ENCODE peak calls at places on chromosomes 7 and 10, in four cellular contexts. G is tibial artery, K is uterus, S is fibroblast of lung. N is an unnamed sample.

GRCh38 chr7:71429116-71429515 is 297.2 kb downstream of the GALNT17 start:
- DNase-seq in K (no peak), S (no peak), G (no peak), N (no peak)

GRCh38 chr7:158067219-158067930 is 520.2 kb downstream of the PTPRN2 start:
- DNase-seq in S (no peak), G (no peak), K (no peak), N (no peak)

GRCh38 chr7:29146888-29147609 is 712 bp upstream of the CPVL start:
- DNase-seq in G (no peak), K (no peak), S (no peak), N (peak; percentile 15)

GRCh38 chr10:78955206-78955605 is 113.6 kb upstream of the ZMIZ1 start:
- DNase-seq in K (no peak), G (no peak), S (no peak), N (no peak)

GRCh38 chr7:128219646-128220045 is 21.4 kb upstream of the LEP start:
- DNase-seq in K (no peak), G (no peak), S (no peak), N (no peak)

GRCh38 chr10:69332278-69333010 is 54.1 kb downstream of the HK1 start:
- DNase-seq in K (no peak), S (peak; percentile 44), G (no peak), N (no peak)

GRCh38 chr10:72561745-72562166 is 64.1 kb downstream of the MICU1 start:
- DNase-seq in S (no peak), G (no peak), K (no peak), N (no peak)

GRCh38 chr10:124152139-124152780 is 58.9 kb upstream of the CHST15 start:
- DNase-seq in K (no peak), S (peak; percentile 82), G (peak; percentile 91), N (peak; percentile 74)

GRCh38 chr10:86439544-86439943 is 72.9 kb upstream of the GRID1 start:
- DNase-seq in G (peak; percentile 89), S (peak; percentile 94), K (peak; percentile 42), N (no peak)

GRCh38 chr7:92717982-92718716 is 118.2 kb downstream of the CDK6 start:
- DNase-seq in G (peak; percentile 72), K (peak; percentile 72), S (peak; percentile 57), N (no peak)

GRCh38 chr7:142455392-142455791 is 197.5 kb upstream of the PRSS58 start:
- DNase-seq in K (no peak), G (no peak), S (no peak), N (no peak)

GRCh38 chr10:100403734-100404133 is 56.7 kb downstream of the SCD start:
- DNase-seq in S (no peak), G (no peak), K (no peak), N (no peak)

GRCh38 chr7:8295638-8296361 is 33.8 kb upstream of the ICA1 start:
- DNase-seq in S (peak; percentile 86), K (peak; percentile 25), G (no peak), N (peak; percentile 65)

GRCh38 chr7:116610210-116610609 is 61.8 kb upstream of the MET start:
- DNase-seq in G (no peak), K (no peak), S (peak; percentile 74), N (no peak)

GRCh38 chr10:48907730-48908129 is 31.9 kb downstream of the LRRC18 start:
- DNase-seq in K (no peak), G (no peak), S (no peak), N (no peak)

GRCh38 chr7:78134256-78134655 is 335.7 kb downstream of the PHTF2 start:
- DNase-seq in G (no peak), K (no peak), S (peak; percentile 76), N (peak; percentile 67)

GRCh38 chr10:127618797-127619196 is 69.7 kb downstream of the NPS start:
- DNase-seq in S (no peak), K (no peak), G (no peak), N (no peak)

GRCh38 chr7:85185355-85186082 is 1.3 kb downstream of the SEMA3D start:
- DNase-seq in G (peak; percentile 90), K (no peak), S (peak; percentile 75), N (peak; percentile 57)

GRCh38 chr10:104316321-104317099 is 21.8 kb downstream of the ITPRIP start:
- DNase-seq in K (no peak), S (no peak), G (peak; percentile 46), N (peak; percentile 60)

GRCh38 chr10:118832242-118832651 is 77.5 kb upstream of the CACUL1 start:
- DNase-seq in G (peak; percentile 81), S (peak; percentile 24), K (peak; percentile 48), N (no peak)

GRCh38 chr10:121926669-121927360 is 1.0 kb downstream of the ATE1 start:
- DNase-seq in S (peak; percentile 31), G (no peak), K (no peak), N (peak; percentile 25)

GRCh38 chr7:50595538-50596102 is 30.4 kb upstream of the DDC start:
- DNase-seq in S (peak; percentile 75), K (peak; percentile 44), G (no peak), N (peak; percentile 67)

GRCh38 chr7:151762501-151763245 is 114.2 kb downstream of the PRKAG2 start:
- DNase-seq in G (peak; percentile 55), S (no peak), K (no peak), N (no peak)

GRCh38 chr10:21355591-21356011 is 169.9 kb downstream of the SKIDA1 start:
- DNase-seq in G (no peak), K (no peak), S (no peak), N (no peak)

GRCh38 chr7:118844748-118845147 is 620.2 kb downstream of the ANKRD7 start:
- DNase-seq in G (no peak), K (no peak), S (no peak), N (no peak)

GRCh38 chr7:90246184-90246583 is 1.2 kb downstream of the CFAP69 start:
- DNase-seq in G (peak; percentile 65), K (no peak), S (peak; percentile 61), N (peak; percentile 32)
- H3K4me3 ChIP-seq in G (peak overlapping the region; percentile 69), K (no peak overlapping the region), S (peak overlapping the region; percentile 83), N (peak overlapping the region; percentile 69)

DNA sequence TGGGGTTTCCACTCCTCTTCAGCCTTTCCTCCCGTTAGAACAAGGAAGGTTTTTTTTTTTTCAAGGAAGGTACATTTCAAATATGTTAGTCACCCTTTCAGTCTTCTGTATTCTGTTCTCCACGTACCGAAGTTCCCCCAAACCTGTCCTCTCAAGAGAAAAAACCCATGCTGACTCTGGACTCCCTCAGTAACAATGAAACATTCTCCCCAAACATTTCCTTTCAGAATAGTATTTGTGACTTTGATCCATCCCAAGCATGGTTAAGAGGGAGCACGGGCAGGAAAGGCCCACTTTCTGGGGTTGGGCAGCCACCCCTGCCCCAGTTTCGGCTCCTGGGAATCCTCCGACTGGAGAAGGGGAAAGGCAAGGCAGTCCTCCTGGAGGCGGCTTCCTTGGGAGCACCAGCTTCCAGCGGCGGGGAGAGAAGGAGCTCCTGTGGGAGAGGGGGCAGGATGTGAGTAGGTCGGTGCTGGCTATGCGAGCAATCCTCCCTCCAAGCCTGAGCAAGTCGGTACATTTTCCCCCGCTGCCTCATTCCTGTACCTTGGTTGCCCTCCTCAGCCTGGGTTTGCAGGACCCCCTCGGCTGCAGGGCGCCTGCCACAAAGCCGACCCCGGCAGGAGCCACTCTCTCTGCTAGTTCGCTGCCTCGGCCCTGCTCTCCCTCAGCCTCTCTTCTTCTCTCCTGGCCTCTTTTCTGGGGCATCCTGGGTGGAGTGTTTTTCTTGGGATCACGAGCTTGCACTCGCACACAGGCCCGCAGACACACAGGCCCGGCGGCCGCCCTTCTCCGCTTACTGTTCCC is 2.1 kb upstream of the HOXA1 start:
- DNase-seq in S (peak; percentile 53), K (no peak), G (no peak), N (peak; percentile 70)
- H3K27me3 ChIP-seq in S (no peaks in the 10 kb centered on the region), K (no peaks in the 10 kb centered on the region), G (no peaks in the 10 kb centered on the region), N (peaks cover 100% of the 10 kb centered on the region)

GRCh38 chr10:96272986-96273280 is 1.6 kb upstream of the BLNK start:
- DNase-seq in G (no peak), S (no peak), K (no peak), N (no peak)

GRCh38 chr10:96269438-96270300 is 1.7 kb downstream of the BLNK start:
- DNase-seq in G (no peak), S (no peak), K (no peak), N (no peak)

GRCh38 chr10:96272256-96272985 is 1.1 kb upstream of the BLNK start:
- DNase-seq in K (no peak), S (no peak), G (no peak), N (no peak)

GRCh38 chr10:96270564-96270963 is 805 bp downstream of the BLNK start:
- DNase-seq in S (no peak), G (no peak), K (no peak), N (no peak)

GRCh38 chr10:96271017-96271815 is at the start of gene BLNK:
- DNase-seq in S (peak; percentile 64), K (peak; percentile 16), G (peak; percentile 88), N (no peak)
- H3K36me3 ChIP-seq in S (no peaks in the 10 kb centered on the region), K (no peaks in the 10 kb centered on the region), G (no peaks in the 10 kb centered on the region), N (no peaks in the 10 kb centered on the region)

GRCh38 chr7:2478387-2478760 is 2.2 kb upstream of the GRIFIN start:
- DNase-seq in G (no peak), K (peak; percentile 55), S (peak; percentile 38), N (peak; percentile 65)

GRCh38 chr7:2479276-2480070 is 3.3 kb upstream of the GRIFIN start:
- DNase-seq in G (no peak), S (no peak), K (no peak), N (peak; percentile 31)

GRCh38 chr7:2477447-2478386 is 1.5 kb upstream of the GRIFIN start:
- DNase-seq in K (no peak), S (peak; percentile 46), G (no peak), N (peak; percentile 98)

GRCh38 chr7:2480071-2480410 is 3.8 kb upstream of the GRIFIN start:
- DNase-seq in K (no peak), S (no peak), G (no peak), N (peak; percentile 72)

DNA sequence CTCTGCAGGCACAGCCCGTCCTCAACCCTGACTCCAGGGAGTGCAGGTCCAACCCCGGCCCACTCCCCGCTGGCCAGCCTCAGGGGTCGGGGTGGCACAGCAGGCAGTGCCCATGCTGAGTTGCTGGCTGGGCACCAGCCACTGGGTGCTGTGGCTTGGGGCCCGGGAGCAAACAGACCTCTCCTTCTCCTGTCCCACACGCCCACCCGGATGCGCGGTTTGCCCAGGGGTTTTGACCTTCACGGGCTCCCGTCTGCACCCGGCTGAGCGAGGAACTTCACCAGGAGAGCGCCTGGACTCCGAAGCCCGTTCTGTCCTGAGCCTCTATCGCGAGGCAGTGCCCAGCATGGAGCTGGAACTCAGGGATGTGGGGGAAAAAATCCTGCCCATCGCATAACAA is 2.6 kb upstream of the GRIFIN start:
- DNase-seq in G (no peak), S (no peak), K (no peak), N (peak; percentile 52)
- H3K4me3 ChIP-seq in G (no peak overlapping the region), S (no peak overlapping the region), K (no peak overlapping the region), N (no peak overlapping the region)

DNA sequence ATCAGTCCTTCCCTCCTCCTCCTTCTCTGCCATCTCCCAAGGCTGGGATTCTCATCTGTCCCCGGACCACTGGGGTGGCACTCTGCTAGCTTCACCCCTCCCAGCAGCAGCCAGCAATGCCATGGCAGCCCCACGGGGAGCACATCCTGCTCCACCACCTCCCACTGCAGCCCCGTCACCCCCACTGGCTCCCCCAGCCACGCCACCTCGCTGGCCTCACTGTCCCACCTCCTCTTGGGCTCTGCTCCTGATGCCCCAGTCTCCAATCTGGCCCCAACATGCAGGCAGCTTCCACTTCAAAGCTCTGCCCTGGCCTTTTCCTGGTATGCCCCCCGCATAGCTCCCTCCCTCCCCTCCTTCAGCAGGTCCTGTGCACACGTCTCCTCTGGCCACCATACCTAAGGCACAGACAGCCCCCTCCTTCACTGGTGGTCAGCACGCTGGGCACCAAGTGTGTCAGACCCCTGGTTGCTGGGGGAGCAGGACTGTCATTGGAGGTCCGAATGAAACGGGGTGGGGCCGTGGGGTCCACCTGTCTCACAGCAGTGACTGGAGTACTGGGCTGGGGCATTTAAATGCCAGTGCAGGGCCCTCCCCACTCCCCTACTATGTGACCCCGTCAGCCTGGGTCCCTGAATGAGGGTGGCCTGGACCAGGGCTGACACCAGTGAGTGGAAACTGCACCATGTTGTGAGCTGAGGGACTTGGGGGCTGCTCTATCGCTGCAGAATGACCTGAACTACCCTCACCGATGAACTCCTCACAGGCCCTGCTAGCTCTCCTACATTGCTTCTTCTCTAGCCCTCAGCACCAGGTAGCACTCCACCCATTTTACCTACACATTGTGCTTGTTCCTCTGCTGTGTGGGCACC is 38.7 kb downstream of the RASGEF1A start:
- DNase-seq in S (no peak), G (peak; percentile 57), K (peak; percentile 5), N (peak; percentile 64)
- H3K27me3 ChIP-seq in S (peaks cover 31% of the 10 kb centered on the region), G (no peaks in the 10 kb centered on the region), K (no peaks in the 10 kb centered on the region), N (peaks cover 48% of the 10 kb centered on the region)